ENCODE peak calls at places on chromosomes 2 and 18, in seven cellular contexts. N, L, O, A, C, Y and G are unnamed samples.

GRCh38 chr18:62452280-62452824 is 70.5 kb upstream of the ZCCHC2 start:
- DNase-seq in A (no peak), N (no peak), C (no peak), Y (peak; percentile 72), O (peak; percentile 39), L (peak; percentile 22), G (peak; percentile 14)

GRCh38 chr2:204027105-204027504 is 90.5 kb downstream of the ICOS start:
- DNase-seq in L (no peak), O (no peak), C (peak; percentile 15), N (no peak), A (no peak), Y (no peak), G (peak; percentile 64)

GRCh38 chr2:124804014-124804940 is 779.2 kb downstream of the CNTNAP5 start:
- DNase-seq in Y (peak; percentile 43), A (peak; percentile 3), L (peak; percentile 6), O (peak; percentile 63), C (peak; percentile 57), N (peak; percentile 1), G (peak; percentile 46)

GRCh38 chr2:54704688-54705605 is 18.5 kb upstream of the EML6 start:
- DNase-seq in O (peak; percentile 75), L (peak; percentile 40), Y (peak; percentile 78), N (no peak), C (peak; percentile 83), A (peak; percentile 42), G (peak; percentile 84)

GRCh38 chr2:237720962-237721361 is 77.6 kb upstream of the RBM44 start:
- DNase-seq in N (no peak), L (no peak), Y (peak; percentile 43), C (no peak), A (no peak), O (peak; percentile 53), G (no peak)

GRCh38 chr2:67667054-67667908 is 270.1 kb downstream of the ETAA1 start:
- DNase-seq in A (no peak), Y (no peak), N (no peak), L (no peak), O (no peak), C (peak; percentile 57), G (no peak)

GRCh38 chr2:189570565-189570964 is 10.0 kb downstream of the SLC40A1 start:
- DNase-seq in O (peak; percentile 71), Y (peak; percentile 63), A (no peak), C (peak; percentile 56), N (no peak), L (no peak), G (no peak)

GRCh38 chr18:25181581-25181980 is 170.4 kb downstream of the ZNF521 start:
- DNase-seq in L (no peak), Y (no peak), N (no peak), O (no peak), A (no peak), C (no peak), G (no peak)

GRCh38 chr2:205053827-205054410 is 508.6 kb downstream of the PARD3B start:
- DNase-seq in N (no peak), C (peak; percentile 31), A (no peak), Y (peak; percentile 10), O (peak; percentile 38), L (no peak), G (no peak)

GRCh38 chr2:17441790-17442189 is 76.5 kb downstream of the RAD51AP2 start:
- DNase-seq in C (no peak), Y (no peak), N (no peak), O (no peak), L (no peak), A (no peak), G (no peak)

GRCh38 chr2:183124957-183125255 is 663 bp downstream of the NUP35 start:
- DNase-seq in A (no peak), Y (peak; percentile 43), C (no peak), L (no peak), O (no peak), N (no peak), G (no peak)

GRCh38 chr2:233419626-233420431 is 65.5 kb downstream of the DGKD start:
- DNase-seq in Y (no peak), L (no peak), O (no peak), C (peak; percentile 77), A (no peak), N (no peak), G (no peak)

GRCh38 chr18:57915848-57916596 is 112.9 kb upstream of the ATP8B1 start:
- DNase-seq in A (no peak), L (no peak), Y (no peak), C (peak; percentile 57), O (no peak), N (no peak), G (no peak)

GRCh38 chr2:187842978-187843847 is 289.0 kb upstream of the TFPI start:
- DNase-seq in N (no peak), A (peak; percentile 53), O (peak; percentile 72), C (peak; percentile 86), Y (peak; percentile 81), L (peak; percentile 15), G (peak; percentile 86)

GRCh38 chr2:222292113-222292737 is 6.6 kb downstream of the PAX3 start:
- DNase-seq in N (no peak), L (no peak), Y (no peak), C (no peak), O (no peak), A (no peak), G (no peak)

GRCh38 chr2:118049140-118050128 is 35.6 kb upstream of the CCDC93 start:
- DNase-seq in L (no peak), N (no peak), C (no peak), Y (no peak), O (no peak), A (no peak), G (peak; percentile 60)

GRCh38 chr2:239928457-239929350 is 96.4 kb downstream of the NDUFA10 start:
- DNase-seq in Y (peak; percentile 36), L (no peak), O (no peak), A (no peak), C (no peak), N (no peak), G (no peak)

GRCh38 chr2:231134910-231135650 is 10.2 kb upstream of the HTR2B start:
- DNase-seq in L (no peak), N (no peak), C (no peak), Y (no peak), A (no peak), O (no peak), G (no peak)

GRCh38 chr18:72181241-72181764 is 362.8 kb downstream of the CBLN2 start:
- DNase-seq in L (no peak), C (no peak), Y (no peak), A (no peak), O (no peak), N (no peak), G (no peak)

GRCh38 chr18:8139971-8140406 is 469.2 kb upstream of the RAB12 start:
- DNase-seq in Y (no peak), L (no peak), C (peak; percentile 39), A (no peak), N (peak; percentile 36), O (no peak), G (no peak)

GRCh38 chr2:101617786-101618185 is 79.7 kb upstream of the MAP4K4 start:
- DNase-seq in C (no peak), O (peak; percentile 40), A (no peak), N (no peak), L (no peak), Y (no peak), G (no peak)

GRCh38 chr2:8606649-8607550 is 75.0 kb upstream of the ID2 start:
- DNase-seq in C (no peak), Y (no peak), O (no peak), N (peak; percentile 22), L (no peak), A (no peak), G (no peak)
- H3K4me2 ChIP-seq in C (no peak overlapping the region), Y (no peak overlapping the region), O (no peak overlapping the region), N (peak overlapping the region; percentile 63), L (no peak overlapping the region), A (no peak overlapping the region), G (no peak overlapping the region)

GRCh38 chr2:197208029-197208428 is 102.6 kb downstream of the ANKRD44 start:
- DNase-seq in O (no peak), A (no peak), Y (no peak), C (no peak), N (no peak), L (no peak), G (no peak)

GRCh38 chr2:197207608-197208007 is 103.0 kb downstream of the ANKRD44 start:
- DNase-seq in O (no peak), C (no peak), L (no peak), Y (no peak), A (no peak), N (no peak), G (no peak)

GRCh38 chr2:197209274-197209673 is 101.3 kb downstream of the ANKRD44 start:
- DNase-seq in N (no peak), C (no peak), L (no peak), Y (no peak), O (no peak), A (no peak), G (no peak)

GRCh38 chr2:197209742-197210408 is 100.7 kb downstream of the ANKRD44 start:
- DNase-seq in O (no peak), L (no peak), Y (no peak), A (no peak), N (no peak), C (no peak), G (no peak)

DNA sequence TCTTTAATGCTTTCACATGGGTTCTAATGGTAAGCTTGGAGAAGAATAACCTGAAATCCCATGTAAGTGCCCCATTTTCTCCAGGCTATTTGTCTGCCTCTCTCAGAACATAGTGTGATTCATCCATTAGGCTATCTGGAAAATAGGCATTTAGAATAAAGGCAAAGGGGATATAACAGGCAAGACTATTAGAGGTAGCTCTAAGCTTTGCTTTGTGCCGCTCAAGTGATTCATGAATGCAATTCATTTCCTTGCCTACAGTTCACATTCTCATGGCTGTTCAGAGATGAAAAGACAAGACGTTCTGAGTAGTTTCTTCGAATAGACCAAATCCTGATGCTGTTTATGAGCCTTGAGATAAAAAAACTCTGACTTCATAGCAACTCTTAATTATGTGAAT is 101.7 kb downstream of the ANKRD44 start:
- DNase-seq in C (no peak), N (no peak), O (no peak), Y (peak; percentile 14), L (no peak), A (no peak), G (no peak)
- H3K4me2 ChIP-seq in C (no peak overlapping the region), N (no peak overlapping the region), O (no peak overlapping the region), Y (no peak overlapping the region), L (no peak overlapping the region), A (no peak overlapping the region), G (no peak overlapping the region)

GRCh38 chr2:159904565-159905281 is 106.7 kb upstream of the CD302 start:
- DNase-seq in A (no peak), Y (peak; percentile 23), C (no peak), N (no peak), O (no peak), L (peak; percentile 35), G (no peak)
- H3K4me2 ChIP-seq in A (no peak within 1 kb of the TSS), Y (peak within 1 kb of the TSS; percentile 97), C (peak within 1 kb of the TSS; percentile 86), N (peak within 1 kb of the TSS; percentile 81), O (peak within 1 kb of the TSS; percentile 56), L (peak within 1 kb of the TSS; percentile 91), G (no peak within 1 kb of the TSS)

GRCh38 chr18:805755-806110 is 6.3 kb downstream of the YES1 start:
- DNase-seq in Y (no peak), N (no peak), O (no peak), C (no peak), L (no peak), A (no peak), G (no peak)
- H3K4me2 ChIP-seq in Y (no peak overlapping the region), N (peak overlapping the region; percentile 32), O (no peak overlapping the region), C (no peak overlapping the region), L (peak overlapping the region; percentile 40), A (no peak overlapping the region), G (no peak overlapping the region)

GRCh38 chr2:215313219-215313656 is 1.4 kb downstream of the ATIC start:
- DNase-seq in A (no peak), Y (no peak), C (no peak), L (no peak), N (no peak), O (no peak), G (no peak)
- H3K4me2 ChIP-seq in A (peak overlapping the region; percentile 96), Y (peak overlapping the region; percentile 93), C (peak overlapping the region; percentile 1), L (peak overlapping the region; percentile 91), N (peak overlapping the region; percentile 92), O (no peak overlapping the region), G (peak overlapping the region; percentile 100)